ENCODE peak calls at places on chromosomes 3 and 15, in six cellular contexts. One of them, this sample, is unnamed. For H3K4me1, the result is how much of the 10 kb centered on the place peaks cover.

GRCh38 chr15:30923429-30923828 is 19.7 kb downstream of the FAN1 start:
- ATAC-seq in K562: no peak
- ATAC-seq in A549: no peak
- ATAC-seq in HepG2: no peak
- ATAC-seq in upper lobe of left lung: no peak
- ATAC-seq in GM12878: no peak
- ATAC-seq in this sample: no peak

GRCh38 chr3:32423534-32423933 is 31.9 kb downstream of the CMTM7 start:
- ATAC-seq in K562: no peak
- ATAC-seq in A549: no peak
- ATAC-seq in HepG2: no peak
- ATAC-seq in upper lobe of left lung: no peak
- ATAC-seq in GM12878: peak
- ATAC-seq in this sample: no peak

GRCh38 chr3:155859859-155860258 is 5.6 kb upstream of the SLC33A1 start:
- ATAC-seq in K562: peak
- ATAC-seq in A549: peak
- ATAC-seq in HepG2: peak
- ATAC-seq in upper lobe of left lung: peak
- ATAC-seq in GM12878: peak
- ATAC-seq in this sample: no peak

GRCh38 chr3:107630779-107631178 is 108.0 kb downstream of the BBX start:
- ATAC-seq in K562: no peak
- ATAC-seq in A549: no peak
- ATAC-seq in HepG2: no peak
- ATAC-seq in upper lobe of left lung: no peak
- ATAC-seq in GM12878: no peak
- ATAC-seq in this sample: no peak

GRCh38 chr3:63727248-63727647 is 74.8 kb downstream of the SNTN start:
- ATAC-seq in K562: no peak
- ATAC-seq in A549: no peak
- ATAC-seq in HepG2: no peak
- ATAC-seq in upper lobe of left lung: no peak
- ATAC-seq in GM12878: no peak
- ATAC-seq in this sample: no peak

GRCh38 chr3:71348001-71348632 is 235.4 kb downstream of the FOXP1 start:
- ATAC-seq in K562: no peak
- ATAC-seq in A549: no peak
- ATAC-seq in HepG2: no peak
- ATAC-seq in upper lobe of left lung: no peak
- ATAC-seq in GM12878: no peak
- ATAC-seq in this sample: no peak

GRCh38 chr15:90851114-90851513 is 17.3 kb upstream of the FURIN start:
- ATAC-seq in K562: no peak
- ATAC-seq in A549: no peak
- ATAC-seq in HepG2: no peak
- ATAC-seq in upper lobe of left lung: no peak
- ATAC-seq in GM12878: no peak
- ATAC-seq in this sample: no peak

GRCh38 chr3:177057768-177058167 is 139.5 kb downstream of the TBL1XR1 start:
- ATAC-seq in K562: no peak
- ATAC-seq in A549: no peak
- ATAC-seq in HepG2: no peak
- ATAC-seq in upper lobe of left lung: no peak
- ATAC-seq in GM12878: peak
- ATAC-seq in this sample: no peak

GRCh38 chr15:89406756-89407650 is 72.4 kb upstream of the POLG start:
- ATAC-seq in K562: no peak
- ATAC-seq in A549: no peak
- ATAC-seq in HepG2: peak
- ATAC-seq in upper lobe of left lung: no peak
- ATAC-seq in GM12878: peak
- ATAC-seq in this sample: no peak

GRCh38 chr15:80455668-80456442 is 51.7 kb downstream of the ARNT2 start:
- ATAC-seq in K562: peak
- ATAC-seq in A549: peak
- ATAC-seq in HepG2: peak
- ATAC-seq in upper lobe of left lung: peak
- ATAC-seq in GM12878: peak
- ATAC-seq in this sample: peak

GRCh38 chr3:107987036-107987557 is 103.7 kb downstream of the CD47 start:
- ATAC-seq in K562: no peak
- ATAC-seq in A549: peak
- ATAC-seq in HepG2: no peak
- ATAC-seq in upper lobe of left lung: peak
- ATAC-seq in GM12878: peak
- ATAC-seq in this sample: peak

GRCh38 chr3:99544819-99545281 is 93.5 kb upstream of the COL8A1 start:
- ATAC-seq in K562: no peak
- ATAC-seq in A549: no peak
- ATAC-seq in HepG2: no peak
- ATAC-seq in upper lobe of left lung: peak
- ATAC-seq in GM12878: no peak
- ATAC-seq in this sample: peak

GRCh38 chr3:149702691-149703426 is 45.0 kb upstream of the WWTR1 start:
- ATAC-seq in K562: no peak
- ATAC-seq in A549: no peak
- ATAC-seq in HepG2: peak
- ATAC-seq in upper lobe of left lung: peak
- ATAC-seq in GM12878: peak
- ATAC-seq in this sample: peak

GRCh38 chr3:163572856-163573255 is 1505.4 kb downstream of the SI start:
- ATAC-seq in K562: no peak
- ATAC-seq in A549: no peak
- ATAC-seq in HepG2: no peak
- ATAC-seq in upper lobe of left lung: no peak
- ATAC-seq in GM12878: no peak
- ATAC-seq in this sample: no peak

GRCh38 chr3:110846971-110847370 is 224.6 kb upstream of the NECTIN3 start:
- ATAC-seq in K562: no peak
- ATAC-seq in A549: no peak
- ATAC-seq in HepG2: no peak
- ATAC-seq in upper lobe of left lung: no peak
- ATAC-seq in GM12878: no peak
- ATAC-seq in this sample: no peak

GRCh38 chr15:74202461-74203401 is at the start of gene STRA6:
- ATAC-seq in K562: peak
- ATAC-seq in A549: peak
- ATAC-seq in HepG2: peak
- ATAC-seq in upper lobe of left lung: no peak
- ATAC-seq in GM12878: no peak
- ATAC-seq in this sample: no peak

GRCh38 chr3:15845475-15845874 is 47.7 kb upstream of the ANKRD28 start:
- ATAC-seq in K562: no peak
- ATAC-seq in A549: no peak
- ATAC-seq in HepG2: no peak
- ATAC-seq in upper lobe of left lung: no peak
- ATAC-seq in GM12878: peak
- ATAC-seq in this sample: no peak

GRCh38 chr3:52065264-52065756 is 8.9 kb upstream of the DUSP7 start:
- ATAC-seq in K562: no peak
- ATAC-seq in A549: no peak
- ATAC-seq in HepG2: no peak
- ATAC-seq in upper lobe of left lung: no peak
- ATAC-seq in GM12878: no peak
- ATAC-seq in this sample: peak

GRCh38 chr3:150217691-150218090 is 190.4 kb upstream of the TSC22D2 start:
- ATAC-seq in K562: no peak
- ATAC-seq in A549: no peak
- ATAC-seq in HepG2: no peak
- ATAC-seq in upper lobe of left lung: no peak
- ATAC-seq in GM12878: no peak
- ATAC-seq in this sample: no peak

GRCh38 chr3:136699271-136699828 is 52.8 kb downstream of the STAG1 start:
- ATAC-seq in K562: no peak
- ATAC-seq in A549: no peak
- ATAC-seq in HepG2: no peak
- ATAC-seq in upper lobe of left lung: no peak
- ATAC-seq in GM12878: no peak
- ATAC-seq in this sample: no peak

GRCh38 chr3:99965077-99965476 is 147.4 kb downstream of the CMSS1 start:
- ATAC-seq in K562: no peak
- ATAC-seq in A549: peak
- ATAC-seq in HepG2: no peak
- ATAC-seq in upper lobe of left lung: no peak
- ATAC-seq in GM12878: no peak
- ATAC-seq in this sample: peak

GRCh38 chr3:38353151-38353550 is 6.6 kb downstream of the XYLB start:
- ATAC-seq in K562: no peak
- ATAC-seq in A549: no peak
- ATAC-seq in HepG2: no peak
- ATAC-seq in upper lobe of left lung: no peak
- ATAC-seq in GM12878: no peak
- ATAC-seq in this sample: no peak

GRCh38 chr3:6416049-6416661 is 444.8 kb upstream of the GRM7 start:
- ATAC-seq in K562: no peak
- ATAC-seq in A549: no peak
- ATAC-seq in HepG2: no peak
- ATAC-seq in upper lobe of left lung: no peak
- ATAC-seq in GM12878: peak
- ATAC-seq in this sample: no peak

GRCh38 chr3:14203521-14204079 is 25.0 kb downstream of the LSM3 start:
- ATAC-seq in K562: peak
- ATAC-seq in A549: peak
- ATAC-seq in HepG2: peak
- ATAC-seq in upper lobe of left lung: peak
- ATAC-seq in GM12878: peak
- ATAC-seq in this sample: peak

GRCh38 chr3:14494279-14494972 is 45.7 kb downstream of the GRIP2 start:
- ATAC-seq in K562: no peak
- ATAC-seq in A549: no peak
- ATAC-seq in HepG2: no peak
- ATAC-seq in upper lobe of left lung: no peak
- ATAC-seq in GM12878: no peak
- ATAC-seq in this sample: no peak

GRCh38 chr3:190064112-190064511 is 56.6 kb downstream of the P3H2 start:
- ATAC-seq in K562: no peak
- ATAC-seq in A549: peak
- ATAC-seq in HepG2: no peak
- ATAC-seq in upper lobe of left lung: peak
- ATAC-seq in GM12878: peak
- ATAC-seq in this sample: peak

GRCh38 chr3:5220667-5221431 is 33.3 kb downstream of the EDEM1 start:
- ATAC-seq in K562: no peak
- ATAC-seq in A549: peak
- ATAC-seq in HepG2: peak
- ATAC-seq in upper lobe of left lung: no peak
- ATAC-seq in GM12878: peak
- ATAC-seq in this sample: no peak

GRCh38 chr3:146159037-146159436 is 1.9 kb downstream of the PLOD2 start:
- ATAC-seq in K562: no peak
- ATAC-seq in A549: no peak
- ATAC-seq in HepG2: no peak
- ATAC-seq in upper lobe of left lung: no peak
- ATAC-seq in GM12878: no peak
- ATAC-seq in this sample: no peak

GRCh38 chr3:137737208-137737607 is 26.9 kb upstream of the SOX14 start:
- ATAC-seq in K562: no peak
- ATAC-seq in A549: no peak
- ATAC-seq in HepG2: no peak
- ATAC-seq in upper lobe of left lung: no peak
- ATAC-seq in GM12878: no peak
- ATAC-seq in this sample: no peak

GRCh38 chr3:60301142-60301541 is 950.1 kb downstream of the FHIT start:
- ATAC-seq in K562: no peak
- ATAC-seq in A549: no peak
- ATAC-seq in HepG2: no peak
- ATAC-seq in upper lobe of left lung: no peak
- ATAC-seq in GM12878: no peak
- ATAC-seq in this sample: no peak

GRCh38 chr3:187740446-187741399 is 4.5 kb downstream of the BCL6 start:
- ATAC-seq in K562: peak
- ATAC-seq in A549: no peak
- ATAC-seq in HepG2: peak
- ATAC-seq in upper lobe of left lung: peak
- ATAC-seq in GM12878: peak
- ATAC-seq in this sample: no peak

GRCh38 chr15:70409388-70409787 is 311.7 kb upstream of the TLE3 start:
- ATAC-seq in K562: no peak
- ATAC-seq in A549: no peak
- ATAC-seq in HepG2: no peak
- ATAC-seq in upper lobe of left lung: no peak
- ATAC-seq in GM12878: no peak
- ATAC-seq in this sample: no peak
- H3K4me1 ChIP-seq in K562: under half
- H3K4me1 ChIP-seq in A549: under half
- H3K4me1 ChIP-seq in HepG2: under half
- H3K4me1 ChIP-seq in upper lobe of left lung: under half
- H3K4me1 ChIP-seq in GM12878: under half
- H3K4me1 ChIP-seq in this sample: under half

DNA sequence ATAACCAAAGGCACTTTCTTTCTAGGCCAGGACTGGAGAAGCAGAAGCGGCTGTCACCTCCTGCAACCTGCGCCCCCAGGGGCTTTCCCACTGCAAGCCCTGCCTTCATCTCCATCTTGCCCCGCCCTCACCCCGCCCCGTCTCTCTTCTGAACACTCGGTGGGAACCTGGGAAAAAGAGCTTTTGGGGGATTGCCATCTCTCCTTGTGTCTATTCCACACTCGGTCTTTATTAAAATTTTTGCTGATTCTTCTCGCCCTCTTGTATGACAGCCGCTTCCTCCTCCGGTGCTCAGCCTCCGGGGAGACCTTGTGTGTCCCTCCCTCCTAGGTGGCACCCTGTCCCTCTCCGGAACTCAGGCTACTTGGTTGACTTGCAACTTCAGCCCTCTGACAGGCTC is 41.9 kb upstream of the SPESP1 start:
- ATAC-seq in K562: peak
- ATAC-seq in A549: no peak
- ATAC-seq in HepG2: no peak
- ATAC-seq in upper lobe of left lung: no peak
- ATAC-seq in GM12878: peak
- ATAC-seq in this sample: no peak
- H3K4me3 ChIP-seq in K562: no peak
- H3K4me3 ChIP-seq in A549: no peak
- H3K4me3 ChIP-seq in HepG2: no peak
- H3K4me3 ChIP-seq in upper lobe of left lung: no peak
- H3K4me3 ChIP-seq in GM12878: no peak
- H3K4me3 ChIP-seq in this sample: no peak

GRCh38 chr3:58471025-58471887 is 20.6 kb upstream of the KCTD6 start:
- ATAC-seq in K562: peak
- ATAC-seq in A549: peak
- ATAC-seq in HepG2: peak
- ATAC-seq in upper lobe of left lung: peak
- ATAC-seq in GM12878: peak
- ATAC-seq in this sample: peak
- TF ChIP-seq EP300 in K562: peak
- TF ChIP-seq EP300 in A549: peak
- TF ChIP-seq EP300 in HepG2: peak
- TF ChIP-seq EP300 in upper lobe of left lung: no peak
- TF ChIP-seq EP300 in GM12878: no peak
- TF ChIP-seq EP300 in this sample: no peak

DNA sequence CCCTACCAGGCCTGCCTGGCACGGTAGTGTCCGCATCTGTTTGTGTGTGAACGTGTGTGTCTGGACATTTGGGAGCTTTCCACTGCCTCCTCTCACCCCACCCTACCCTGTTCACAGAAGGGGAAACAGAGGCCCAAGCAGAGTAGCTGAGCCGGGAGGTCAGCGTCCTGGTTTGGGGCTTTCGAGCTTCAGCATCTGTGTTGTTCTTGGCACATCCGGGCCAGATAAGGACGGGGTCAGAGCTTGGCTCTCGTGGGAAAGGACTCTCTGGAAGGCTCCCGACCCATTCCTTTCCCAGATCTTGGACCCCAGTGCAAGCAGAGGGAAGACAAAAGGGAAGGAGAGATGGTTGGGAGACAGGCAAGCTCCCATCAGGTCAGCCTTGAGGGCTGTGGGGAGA is 6.3 kb upstream of the PTH1R start:
- ATAC-seq in K562: no peak
- ATAC-seq in A549: no peak
- ATAC-seq in HepG2: no peak
- ATAC-seq in upper lobe of left lung: no peak
- ATAC-seq in GM12878: no peak
- ATAC-seq in this sample: no peak
- H3K4me1 ChIP-seq in K562: under half
- H3K4me1 ChIP-seq in A549: under half
- H3K4me1 ChIP-seq in HepG2: under half
- H3K4me1 ChIP-seq in upper lobe of left lung: under half
- H3K4me1 ChIP-seq in GM12878: under half
- H3K4me1 ChIP-seq in this sample: half or more

This sample was measured in gastroesophageal sphincter.